ENCODE peak calls at places on chromosomes 5 and 9, in eight cellular contexts. Y, F, N, K, S, U, C and O are unnamed samples.

GRCh38 chr9:127050152-127050551 is 72.3 kb downstream of the ANGPTL2 start:
- DNase-seq in S (no peak), N (no peak), F (peak), Y (no peak), C (no peak), K (peak), U (no peak), O (no peak)

GRCh38 chr5:73668422-73669116 is 42.6 kb downstream of the ARHGEF28 start:
- DNase-seq in N (no peak), Y (no peak), K (no peak), S (no peak), U (no peak), F (no peak), C (no peak), O (no peak)

GRCh38 chr5:68369436-68370125 is 154.0 kb downstream of the PIK3R1 start:
- DNase-seq in S (no peak), U (no peak), K (no peak), C (no peak), Y (no peak), N (no peak), F (no peak), O (no peak)

GRCh38 chr9:111095423-111095822 is 57.2 kb upstream of the LPAR1 start:
- DNase-seq in K (no peak), Y (no peak), N (no peak), U (no peak), F (no peak), C (no peak), S (peak), O (peak)

GRCh38 chr5:142006363-142007236 is 6.2 kb downstream of the GNPDA1 start:
- DNase-seq in C (no peak), F (no peak), S (no peak), K (no peak), N (peak), U (no peak), Y (no peak), O (no peak)

GRCh38 chr5:142922223-142922952 is 152.2 kb downstream of the ARHGAP26 start:
- DNase-seq in S (peak), Y (peak), K (no peak), F (no peak), C (no peak), U (peak), N (no peak), O (peak)

GRCh38 chr5:135127604-135128240 is 93.7 kb upstream of the PITX1 start:
- DNase-seq in N (no peak), F (no peak), S (peak), K (no peak), U (peak), Y (peak), C (no peak), O (peak)

GRCh38 chr9:116345817-116346216 is 192.2 kb downstream of the PAPPA start:
- DNase-seq in K (no peak), U (no peak), F (no peak), N (no peak), C (no peak), Y (no peak), S (peak), O (no peak)

GRCh38 chr9:29220852-29221251 is 1647.6 kb upstream of the C9orf72 start:
- DNase-seq in Y (no peak), S (no peak), N (no peak), F (no peak), U (no peak), K (no peak), C (no peak), O (no peak)

GRCh38 chr5:14603141-14603540 is 21.5 kb downstream of the OTULINL start:
- DNase-seq in C (no peak), U (no peak), F (no peak), N (no peak), K (no peak), Y (no peak), S (no peak), O (no peak)

GRCh38 chr9:35691325-35691631 is 1.6 kb upstream of the TPM2 start:
- DNase-seq in S (no peak), F (no peak), U (no peak), N (peak), C (no peak), Y (no peak), K (no peak), O (no peak)

GRCh38 chr5:93995126-93995621 is 253.8 kb upstream of the POU5F2 start:
- DNase-seq in U (peak), C (no peak), S (no peak), K (no peak), N (no peak), F (no peak), Y (peak), O (no peak)

GRCh38 chr5:81232449-81233079 is 558 bp upstream of the CKMT2 start:
- DNase-seq in K (no peak), Y (peak), F (no peak), U (peak), S (peak), N (no peak), C (no peak), O (peak)

GRCh38 chr5:181207214-181207959 is 2.4 kb upstream of the TRIM7 start:
- DNase-seq in F (peak), Y (peak), N (peak), K (no peak), C (peak), S (peak), U (peak), O (peak)

GRCh38 chr5:43315262-43315661 is 2.0 kb upstream of the HMGCS1 start:
- DNase-seq in Y (no peak), K (no peak), S (no peak), C (no peak), N (no peak), U (no peak), F (no peak), O (no peak)

GRCh38 chr5:180982008-180982741 is 6.5 kb upstream of the BTNL3 start:
- DNase-seq in C (no peak), S (no peak), N (no peak), U (no peak), Y (no peak), K (no peak), F (no peak), O (no peak)

GRCh38 chr5:98349251-98349989 is 424.0 kb upstream of the RGMB start:
- DNase-seq in C (no peak), Y (peak), F (no peak), S (peak), K (no peak), U (no peak), N (no peak), O (peak)

GRCh38 chr5:1523480-1523792 is 324 bp downstream of the LPCAT1 start:
- DNase-seq in Y (no peak), C (no peak), N (no peak), F (no peak), K (peak), U (no peak), S (no peak), O (no peak)

GRCh38 chr5:1522601-1523479 is 920 bp downstream of the LPCAT1 start:
- DNase-seq in N (no peak), U (no peak), C (no peak), Y (no peak), S (no peak), F (no peak), K (peak), O (no peak)

GRCh38 chr5:1524481-1524798 is 680 bp upstream of the LPCAT1 start:
- DNase-seq in F (no peak), K (no peak), U (no peak), S (no peak), C (no peak), Y (no peak), N (no peak), O (no peak)

GRCh38 chr5:1524799-1525623 is 1.3 kb upstream of the LPCAT1 start:
- DNase-seq in C (no peak), F (no peak), K (peak), Y (no peak), S (no peak), N (no peak), U (no peak), O (no peak)

GRCh38 chr5:1523793-1524480 is at the start of gene LPCAT1:
- DNase-seq in Y (peak), K (peak), F (no peak), U (no peak), C (peak), N (peak), S (peak), O (peak)
- TF ChIP-seq CTCF in Y (no peak), K (peak), F (no peak), U (no peak), C (no peak), N (no peak), S (no peak), O (peak)

DNA sequence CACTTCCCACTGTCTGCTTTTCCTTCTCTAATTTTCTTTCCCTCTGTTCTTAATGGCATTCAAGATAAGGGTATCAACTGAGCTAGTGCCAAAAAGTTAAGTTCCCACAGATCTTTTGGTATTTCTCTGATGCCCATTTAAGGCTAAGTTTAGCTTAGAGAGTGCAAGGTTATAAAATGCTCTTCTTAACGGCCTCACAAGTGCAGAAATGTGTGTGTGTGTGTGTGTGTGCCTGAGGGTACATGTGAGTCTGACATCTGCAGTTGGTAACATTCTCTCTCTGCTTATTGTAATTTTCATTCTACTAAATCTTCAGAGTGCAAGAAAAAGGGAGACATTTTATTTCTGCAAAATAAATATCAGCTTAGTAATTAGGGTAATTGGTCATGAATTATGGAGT is 24.2 kb downstream of the FBN2 start:
- DNase-seq in Y (no peak), C (no peak), U (no peak), S (no peak), F (no peak), N (no peak), K (no peak), O (no peak)
- TF ChIP-seq CTCF in Y (no peak), C (no peak), U (no peak), S (no peak), F (no peak), N (no peak), K (no peak), O (no peak)

DNA sequence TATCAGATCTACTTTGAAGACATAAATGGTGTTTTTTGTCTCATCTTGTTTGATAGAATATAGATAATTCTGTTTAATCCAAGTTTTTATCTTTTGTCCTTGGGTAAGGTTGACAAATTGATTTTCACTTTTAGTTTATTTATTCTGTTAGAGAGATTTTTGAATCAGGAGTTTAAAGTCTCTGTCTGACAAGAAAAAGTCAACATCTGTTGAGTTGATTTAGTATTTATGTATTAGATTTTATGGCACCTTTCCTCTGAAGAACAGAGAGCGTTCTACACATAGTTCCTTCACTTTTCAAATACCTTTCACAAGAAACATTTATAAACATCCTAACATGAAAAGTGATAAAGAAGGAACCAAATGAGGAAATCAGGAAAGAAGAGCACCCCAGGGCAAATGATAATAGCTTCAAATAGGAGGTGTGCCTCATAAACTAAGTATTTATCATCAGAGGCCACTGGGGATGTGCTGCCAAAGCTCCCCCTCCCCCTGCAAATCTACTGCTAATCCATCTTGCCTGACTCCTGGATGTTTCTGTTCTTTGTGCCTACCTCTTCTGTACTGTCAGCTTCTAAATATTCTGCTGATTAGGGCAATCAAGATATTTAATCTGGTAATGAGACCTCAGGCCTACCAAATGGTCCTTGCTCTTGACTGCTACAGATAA is 457.7 kb upstream of the CHD1 start:
- DNase-seq in K (no peak), C (no peak), U (no peak), F (no peak), S (no peak), N (no peak), Y (no peak), O (no peak)
- TF ChIP-seq CTCF in K (no peak), C (no peak), U (no peak), F (no peak), S (no peak), N (no peak), Y (no peak), O (no peak)

DNA sequence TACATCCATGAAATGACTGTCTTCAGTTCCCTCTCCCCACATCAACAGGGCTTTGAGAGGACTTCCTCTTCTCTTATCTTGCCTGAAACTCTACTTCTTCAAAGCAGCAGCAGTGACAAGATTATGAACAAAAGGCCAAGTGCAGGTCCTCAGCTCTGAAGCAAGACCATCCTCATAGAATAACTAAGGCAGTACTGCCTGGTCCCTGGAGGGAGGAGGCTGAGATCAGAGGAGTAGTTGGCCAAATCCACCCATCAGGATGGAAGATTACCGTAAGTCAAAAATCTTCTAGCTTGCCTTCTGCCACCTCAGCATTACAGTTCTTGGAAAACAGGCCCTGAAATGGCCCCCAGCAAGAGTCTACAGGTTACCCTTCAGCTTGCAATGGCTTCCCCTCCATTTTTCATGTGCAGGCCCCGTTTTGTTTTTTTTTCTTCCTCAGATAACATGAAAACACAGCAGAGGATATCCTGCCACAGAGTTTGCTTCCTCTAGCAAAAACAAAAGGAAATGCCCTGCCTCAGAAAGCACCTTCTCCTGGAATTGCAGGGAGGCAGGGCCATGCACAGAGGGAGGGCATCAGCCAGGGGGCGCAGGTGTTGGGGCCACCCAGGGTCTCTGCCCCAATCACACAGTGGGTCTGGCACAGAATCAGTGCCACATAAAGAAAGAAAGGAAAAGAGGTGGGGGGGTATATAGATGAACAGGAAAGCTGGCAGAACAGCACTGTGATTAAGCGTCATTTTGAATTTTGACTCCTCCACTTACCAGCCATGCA is 40.0 kb downstream of the KLHL3 start:
- DNase-seq in N (peak), K (no peak), C (peak), Y (no peak), F (no peak), U (no peak), S (peak), O (no peak)
- TF ChIP-seq CTCF in N (no peak), K (no peak), C (peak), Y (no peak), F (no peak), U (no peak), S (no peak), O (no peak)

GRCh38 chr5:177402271-177403043 is 2.0 kb upstream of the PFN3 start:
- DNase-seq in S (peak), U (no peak), C (peak), N (peak), K (peak), F (peak), Y (peak), O (peak)

GRCh38 chr5:177396807-177397206 is 3.7 kb downstream of the PFN3 start:
- DNase-seq in S (no peak), K (no peak), Y (no peak), U (no peak), C (no peak), F (no peak), N (no peak), O (no peak)

GRCh38 chr5:177403194-177403825 is 2.8 kb upstream of the PFN3 start:
- DNase-seq in Y (no peak), C (peak), U (no peak), K (no peak), F (no peak), N (peak), S (no peak), O (no peak)

GRCh38 chr5:177397875-177398390 is 2.5 kb downstream of the PFN3 start:
- DNase-seq in S (no peak), N (no peak), F (no peak), U (no peak), Y (no peak), C (no peak), K (no peak), O (no peak)

GRCh38 chr5:177399903-177400868 is at the start of gene PFN3:
- DNase-seq in F (no peak), K (no peak), Y (peak), S (peak), N (no peak), U (no peak), C (no peak), O (no peak)
- TF ChIP-seq CTCF in F (no peak), K (no peak), Y (no peak), S (no peak), N (no peak), U (no peak), C (no peak), O (no peak)

DNA sequence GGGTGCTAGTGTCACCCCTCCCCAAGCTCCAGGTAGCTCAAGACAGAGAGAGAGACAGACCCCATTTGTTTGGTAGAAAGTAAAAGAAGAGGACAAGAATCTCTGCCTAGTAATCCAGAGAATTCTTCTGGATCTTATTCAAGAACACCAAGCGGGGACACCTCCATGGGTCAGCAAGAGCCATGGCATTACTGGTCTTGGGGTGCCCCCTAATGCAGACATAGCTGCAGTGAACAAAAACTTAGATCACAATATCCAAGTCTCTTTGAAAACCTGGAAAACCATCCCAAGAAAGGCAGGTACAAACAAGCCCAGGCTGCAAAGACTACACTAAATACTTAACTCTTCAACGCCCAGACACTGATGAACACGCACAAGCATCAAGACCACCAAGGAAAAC is 29.9 kb upstream of the PDE4D start:
- DNase-seq in S (peak), F (no peak), K (no peak), Y (peak), N (no peak), C (no peak), U (no peak), O (peak)
- TF ChIP-seq CTCF in S (no peak), F (no peak), K (no peak), Y (peak), N (no peak), C (no peak), U (no peak), O (no peak)

GRCh38 chr9:16039988-16040761 is 487.3 kb downstream of the CCDC171 start:
- DNase-seq in F (no peak), C (no peak), S (no peak), K (no peak), Y (no peak), N (no peak), U (no peak), O (no peak)
- TF ChIP-seq CTCF in F (no peak), C (no peak), S (no peak), K (no peak), Y (no peak), N (no peak), U (no peak), O (no peak)

GRCh38 chr5:179820483-179821297 is at the start of gene SQSTM1:
- DNase-seq in Y (peak), C (peak), K (peak), U (no peak), N (peak), F (peak), S (peak), O (peak)
- TF ChIP-seq CTCF in Y (no peak), C (no peak), K (peak), U (no peak), N (no peak), F (no peak), S (no peak), O (no peak)

DNA sequence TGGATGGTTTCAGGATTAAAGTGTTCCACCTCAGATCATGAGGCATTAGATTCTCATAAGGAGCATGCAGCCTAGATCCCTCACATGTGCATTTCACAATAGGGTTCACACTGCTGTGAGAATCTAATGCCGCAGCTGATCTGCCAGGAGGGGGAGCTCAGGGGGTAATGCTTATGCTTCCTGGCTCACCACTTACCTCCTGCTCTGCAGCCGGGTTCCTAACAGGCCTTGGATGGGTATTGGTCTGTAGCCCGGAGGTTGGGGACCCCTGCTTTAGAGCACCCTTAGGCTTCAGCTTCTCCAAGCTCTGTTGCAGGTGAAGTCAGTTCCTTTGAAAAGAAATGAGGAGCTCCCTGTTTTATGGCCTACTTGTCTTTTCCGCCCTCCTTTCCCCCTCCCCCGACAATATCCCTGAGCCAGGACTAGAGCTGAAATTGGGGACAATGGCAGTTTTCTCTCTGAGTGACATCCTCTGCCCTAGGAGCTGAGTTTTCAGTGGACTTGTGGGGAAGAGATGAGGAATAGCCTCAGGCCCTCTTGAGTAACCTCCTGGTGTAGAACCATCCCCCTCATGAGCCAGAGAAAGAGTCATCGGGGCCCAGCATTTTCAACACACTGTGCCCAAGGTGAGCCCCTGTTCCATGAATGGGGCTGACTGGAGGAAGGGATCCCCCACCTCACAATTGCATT is 16.2 kb upstream of the MAT2B start:
- DNase-seq in N (peak), U (no peak), S (peak), Y (peak), K (no peak), F (no peak), C (no peak), O (peak)
- TF ChIP-seq CTCF in N (peak), U (peak), S (peak), Y (peak), K (no peak), F (no peak), C (no peak), O (no peak)

DNA sequence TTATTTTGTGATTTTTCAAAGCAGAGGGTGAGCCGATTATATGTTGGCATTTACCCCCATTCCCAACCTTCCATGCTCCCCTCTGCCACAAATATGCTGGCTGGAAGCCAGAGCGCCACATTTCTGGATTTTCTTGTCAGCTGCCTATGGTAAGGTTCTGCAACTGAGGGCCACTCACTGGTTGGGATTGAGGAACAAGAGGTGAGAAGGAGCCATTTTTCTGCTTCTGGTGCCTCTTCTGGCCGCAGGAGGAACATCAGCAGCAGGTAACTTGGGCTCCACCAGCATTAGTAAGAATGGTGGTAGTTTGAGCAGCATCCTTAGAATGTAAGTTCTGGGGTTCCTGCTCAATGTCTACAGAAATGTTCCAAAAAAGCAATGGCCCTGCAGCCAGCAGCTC is 159.5 kb upstream of the MAST4 start:
- DNase-seq in S (no peak), Y (no peak), F (no peak), K (no peak), N (peak), U (no peak), C (no peak), O (no peak)
- TF ChIP-seq CTCF in S (peak), Y (no peak), F (no peak), K (peak), N (no peak), U (no peak), C (no peak), O (peak)